ENCODE peak calls at places on chromosomes 2 and 18, in five cellular contexts. X is astrocyte; Z is colonic mucosa; G is upper lobe of right lung; R is CD4-positive, alpha-beta T cell. H is an unnamed sample.

GRCh38 chr2:26846881-26847662 is 860 bp upstream of the DPYSL5 start:
- DNase-seq in G (no peak), R (no peak), X (no peak), Z (no peak), H (no peak)

GRCh38 chr18:63550068-63550467 is 7.9 kb downstream of the SERPINB12 start:
- DNase-seq in G (no peak), X (no peak), Z (no peak), R (no peak), H (no peak)

GRCh38 chr2:181243319-181243718 is 213.9 kb upstream of the ITGA4 start:
- DNase-seq in Z (no peak), G (no peak), X (no peak), R (no peak), H (no peak)

GRCh38 chr2:9771481-9772017 is 71.7 kb upstream of the TAF1B start:
- DNase-seq in X (peak), G (no peak), Z (no peak), R (no peak), H (no peak)

GRCh38 chr2:73981081-73981968 is 3.4 kb upstream of the TET3 start:
- DNase-seq in X (no peak), G (peak), Z (peak), R (no peak), H (no peak)

GRCh38 chr2:197191948-197192338 is 118.6 kb downstream of the ANKRD44 start:
- DNase-seq in Z (no peak), G (no peak), X (no peak), R (no peak), H (no peak)

GRCh38 chr2:144671695-144672094 is 151.8 kb upstream of the ZEB2 start:
- DNase-seq in G (no peak), R (no peak), Z (no peak), X (peak), H (no peak)

GRCh38 chr18:77344777-77345507 is 95.3 kb downstream of the GALR1 start:
- DNase-seq in Z (no peak), G (no peak), X (no peak), R (no peak), H (no peak)

GRCh38 chr2:104853926-104854506 is at the start of gene POU3F3:
- DNase-seq in X (peak), G (peak), R (peak), Z (peak), H (no peak)

GRCh38 chr2:235591921-235592320 is 98.1 kb downstream of the AGAP1 start:
- DNase-seq in R (no peak), Z (no peak), G (no peak), X (peak), H (peak)

GRCh38 chr2:180124273-180124881 is 117.3 kb upstream of the CWC22 start:
- DNase-seq in G (no peak), R (no peak), X (peak), Z (no peak), H (no peak)

GRCh38 chr2:109375131-109375561 is 238.6 kb downstream of the SEPTIN10 start:
- DNase-seq in Z (peak), G (peak), R (no peak), X (no peak), H (no peak)

GRCh38 chr18:61998957-61999356 is 106.2 kb upstream of the RNF152 start:
- DNase-seq in R (no peak), G (no peak), X (peak), Z (no peak), H (no peak)

GRCh38 chr18:77004555-77005380 is 127.8 kb downstream of the MBP start:
- DNase-seq in X (no peak), R (no peak), G (peak), Z (no peak), H (no peak)

GRCh38 chr2:219664041-219664440 is 36.6 kb downstream of the SLC4A3 start:
- DNase-seq in R (no peak), X (no peak), G (no peak), Z (no peak), H (no peak)

GRCh38 chr18:10134204-10134603 is 220.4 kb downstream of the VAPA start:
- DNase-seq in X (no peak), Z (no peak), G (no peak), R (no peak), H (no peak)

GRCh38 chr2:237763812-237764211 is 34.8 kb upstream of the RBM44 start:
- DNase-seq in Z (no peak), R (no peak), G (no peak), X (no peak), H (no peak)
- H3K27ac ChIP-seq in Z (no peak), R (no peak), G (no peak), X (no peak), H (no peak)

GRCh38 chr2:11388262-11389047 is 44.0 kb upstream of the ROCK2 start:
- DNase-seq in X (no peak), G (no peak), R (no peak), Z (peak), H (no peak)

GRCh38 chr2:11391941-11392266 is 47.5 kb upstream of the ROCK2 start:
- DNase-seq in X (no peak), G (no peak), Z (no peak), R (no peak), H (no peak)

GRCh38 chr2:11387831-11388230 is 43.4 kb upstream of the ROCK2 start:
- DNase-seq in G (no peak), X (no peak), Z (peak), R (no peak), H (no peak)

GRCh38 chr2:11389048-11389413 is 44.6 kb upstream of the ROCK2 start:
- DNase-seq in R (no peak), X (no peak), G (no peak), Z (no peak), H (no peak)

GRCh38 chr2:11389551-11390528 is 45.4 kb upstream of the ROCK2 start:
- DNase-seq in R (no peak), G (no peak), Z (peak), X (peak), H (peak)
- H3K27ac ChIP-seq in R (no peak), G (peak), Z (peak), X (no peak), H (no peak)

GRCh38 chr2:31903109-31903780 is 107.6 kb downstream of the MEMO1 start:
- DNase-seq in G (no peak), Z (no peak), X (no peak), R (no peak), H (no peak)
- H3K27ac ChIP-seq in G (no peak), Z (no peak), X (no peak), R (no peak), H (no peak)

GRCh38 chr2:28717339-28717758 is 34.3 kb upstream of the PPP1CB start:
- DNase-seq in R (no peak), Z (peak), G (peak), X (peak), H (peak)
- H3K27ac ChIP-seq in R (no peak), Z (peak), G (peak), X (peak), H (peak)

DNA sequence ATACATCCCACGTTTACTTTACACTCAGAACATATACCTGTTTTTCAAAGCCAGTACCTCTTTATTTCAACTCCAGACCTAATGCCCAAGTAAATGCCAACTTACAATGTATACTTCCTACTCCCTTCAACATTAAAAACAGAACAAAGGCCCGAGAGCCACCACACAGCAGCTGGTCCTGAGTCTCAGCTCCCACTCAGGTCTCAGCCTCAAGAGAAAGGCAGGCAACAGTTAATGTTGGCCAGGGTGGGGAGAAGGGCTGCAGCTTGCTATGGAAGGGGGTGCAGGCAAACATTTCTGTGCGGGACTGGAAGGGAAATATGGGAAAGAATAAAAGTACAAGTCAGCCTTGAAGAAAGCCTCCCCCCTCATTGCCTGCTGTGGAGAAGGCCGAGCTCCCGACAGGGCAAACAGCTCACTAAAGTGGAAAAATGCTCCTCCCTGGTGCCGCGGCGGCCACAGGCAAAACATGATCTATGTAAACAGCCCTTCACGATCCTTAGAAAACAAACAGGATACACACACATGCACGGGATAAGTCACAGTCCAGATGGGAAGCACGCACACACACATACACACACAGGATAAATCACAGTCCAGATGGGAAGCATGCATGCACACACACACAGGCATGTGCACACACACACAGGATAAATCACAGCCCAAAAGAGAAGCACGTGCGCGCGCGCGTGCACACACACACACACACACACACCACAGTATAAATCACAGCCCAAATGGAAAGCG is 67.4 kb downstream of the ADNP2 start:
- DNase-seq in R (no peak), Z (no peak), X (no peak), G (peak), H (no peak)
- H3K27ac ChIP-seq in R (no peak), Z (no peak), X (no peak), G (no peak), H (no peak)

GRCh38 chr2:189092936-189093335 is 86.6 kb downstream of the COL5A2 start:
- DNase-seq in R (no peak), G (no peak), X (peak), Z (peak), H (no peak)

GRCh38 chr2:189096769-189097447 is 82.7 kb downstream of the COL5A2 start:
- DNase-seq in Z (no peak), X (peak), R (no peak), G (no peak), H (no peak)

GRCh38 chr2:189102735-189103134 is 76.8 kb downstream of the COL5A2 start:
- DNase-seq in Z (no peak), R (no peak), G (no peak), X (no peak), H (no peak)

DNA sequence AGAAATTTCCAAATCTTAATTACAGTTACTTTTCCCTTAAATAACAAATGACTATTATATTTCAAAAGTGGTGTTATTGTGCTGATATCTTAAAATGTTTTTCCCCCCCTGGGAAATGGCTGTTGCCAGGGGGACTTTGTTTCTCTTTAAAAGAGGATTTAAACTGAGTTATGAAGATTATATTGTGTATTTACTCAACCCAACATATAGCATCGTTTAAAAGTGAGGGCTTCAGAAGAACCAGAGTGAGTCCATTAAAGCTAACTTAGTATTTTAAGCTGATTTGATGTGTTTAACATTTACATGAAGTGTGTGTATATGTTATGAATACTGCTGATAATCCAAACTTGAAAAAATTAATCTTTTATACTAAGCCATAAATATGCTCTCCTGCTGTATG is 81.6 kb downstream of the COL5A2 start:
- DNase-seq in Z (no peak), X (no peak), R (no peak), G (no peak), H (no peak)
- H3K27ac ChIP-seq in Z (no peak), X (peak), R (no peak), G (no peak), H (no peak)

GRCh38 chr2:7012141-7012809 is 95.1 kb downstream of the RNF144A start:
- DNase-seq in X (peak), R (no peak), G (no peak), Z (no peak), H (no peak)

GRCh38 chr2:7009207-7009911 is 92.1 kb downstream of the RNF144A start:
- DNase-seq in R (no peak), Z (no peak), X (peak), G (no peak), H (no peak)

GRCh38 chr2:7007846-7008741 is 90.9 kb downstream of the RNF144A start:
- DNase-seq in Z (peak), G (peak), R (no peak), X (peak), H (no peak)

GRCh38 chr2:7011376-7012083 is 94.3 kb downstream of the RNF144A start:
- DNase-seq in R (no peak), G (no peak), Z (no peak), X (peak), H (no peak)

DNA sequence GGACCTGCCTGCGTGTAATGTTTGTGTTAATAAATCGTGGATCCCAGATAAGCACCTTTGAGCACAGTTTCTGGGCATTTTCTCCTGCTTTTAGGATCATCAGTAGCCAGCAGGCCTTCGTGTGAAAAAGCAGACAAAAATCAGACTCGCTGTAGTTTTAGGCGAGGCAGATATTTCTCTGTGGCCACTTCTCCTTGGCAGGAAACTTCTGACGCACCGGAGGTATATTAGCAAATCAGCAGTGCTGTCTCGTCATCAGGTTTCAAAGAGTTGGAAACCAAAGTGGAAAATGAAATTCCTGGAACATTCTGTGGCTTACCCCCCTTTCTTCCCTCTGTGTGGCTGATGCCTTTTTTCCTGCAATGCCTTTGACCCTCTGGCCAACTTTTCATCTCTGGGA is 93.2 kb downstream of the RNF144A start:
- DNase-seq in X (peak), G (no peak), Z (no peak), R (no peak), H (no peak)
- H3K27ac ChIP-seq in X (peak), G (no peak), Z (no peak), R (no peak), H (no peak)

H was measured in epithelial cell of prostate.